ENCODE peak calls at places on chromosomes 12 and 14, in eight cellular contexts. Q, L, G, S, I, K, Z and J are unnamed samples.

GRCh38 chr12:111238075-111238734 is 130.7 kb downstream of the PHETA1 start:
- DNase-seq in Q (no peak), L (no peak), G (no peak), S (no peak), I (no peak), K (no peak), Z (no peak), J (no peak)

GRCh38 chr12:2893007-2893406 is 2.3 kb downstream of the TULP3 start:
- DNase-seq in Q (no peak), L (no peak), G (no peak), S (no peak), I (peak), K (no peak), Z (no peak), J (peak)

GRCh38 chr12:107801150-107801549 is 26.6 kb downstream of the ASCL4 start:
- DNase-seq in Q (no peak), L (no peak), G (no peak), S (no peak), I (no peak), K (no peak), Z (no peak), J (no peak)

GRCh38 chr12:119393685-119394084 is 59.2 kb downstream of the CCDC60 start:
- DNase-seq in Q (no peak), L (no peak), G (no peak), S (no peak), I (no peak), K (no peak), Z (no peak), J (no peak)

GRCh38 chr12:78887008-78887407 is 22.4 kb downstream of the SYT1 start:
- DNase-seq in Q (no peak), L (no peak), G (no peak), S (no peak), I (peak), K (no peak), Z (no peak), J (no peak)

GRCh38 chr12:49750027-49750977 is 8.9 kb downstream of the TMBIM6 start:
- DNase-seq in Q (no peak), L (no peak), G (no peak), S (peak), I (peak), K (no peak), Z (no peak), J (peak)

GRCh38 chr12:67698711-67699603 is 50.4 kb downstream of the DYRK2 start:
- DNase-seq in Q (no peak), L (no peak), G (peak), S (peak), I (no peak), K (no peak), Z (no peak), J (no peak)

GRCh38 chr12:89250213-89250612 is 102.1 kb downstream of the DUSP6 start:
- DNase-seq in Q (no peak), L (no peak), G (no peak), S (no peak), I (no peak), K (no peak), Z (no peak), J (no peak)

GRCh38 chr12:53381739-53382630 is 2.0 kb downstream of the SP1 start:
- DNase-seq in Q (peak), L (peak), G (peak), S (peak), I (peak), K (no peak), Z (peak), J (peak)

GRCh38 chr12:45166056-45166455 is 49.8 kb upstream of the ANO6 start:
- DNase-seq in Q (no peak), L (no peak), G (no peak), S (no peak), I (no peak), K (no peak), Z (no peak), J (no peak)

GRCh38 chr12:43579240-43579639 is 27.2 kb upstream of the ADAMTS20 start:
- DNase-seq in Q (no peak), L (no peak), G (no peak), S (no peak), I (no peak), K (no peak), Z (no peak), J (peak)

GRCh38 chr12:12441891-12442461 is 85.1 kb downstream of the BORCS5 start:
- DNase-seq in Q (no peak), L (no peak), G (no peak), S (no peak), I (no peak), K (no peak), Z (no peak), J (peak)

GRCh38 chr12:2959508-2960431 is 573 bp downstream of the TEAD4 start:
- DNase-seq in Q (no peak), L (peak), G (peak), S (no peak), I (peak), K (no peak), Z (peak), J (peak)

GRCh38 chr12:71216725-71217579 is 59.2 kb upstream of the TSPAN8 start:
- DNase-seq in Q (no peak), L (peak), G (peak), S (no peak), I (peak), K (no peak), Z (peak), J (peak)

GRCh38 chr14:33512201-33512600 is 438.7 kb downstream of the EGLN3 start:
- DNase-seq in Q (no peak), L (no peak), G (no peak), S (no peak), I (no peak), K (no peak), Z (no peak), J (no peak)

GRCh38 chr14:63938198-63939005 is 85.6 kb downstream of the SYNE2 start:
- DNase-seq in Q (no peak), L (no peak), G (no peak), S (no peak), I (no peak), K (no peak), Z (no peak), J (no peak)

GRCh38 chr14:53793790-53794560 is 162.7 kb downstream of the BMP4 start:
- DNase-seq in Q (no peak), L (peak), G (no peak), S (no peak), I (peak), K (peak), Z (no peak), J (no peak)

GRCh38 chr12:104966677-104967076 is 8.6 kb upstream of the SLC41A2 start:
- DNase-seq in Q (no peak), L (no peak), G (peak), S (no peak), I (no peak), K (no peak), Z (no peak), J (no peak)

GRCh38 chr14:21771671-21772070 is 98.1 kb upstream of the OR4E1 start:
- DNase-seq in Q (no peak), L (no peak), G (no peak), S (no peak), I (no peak), K (no peak), Z (no peak), J (no peak)

GRCh38 chr12:60148109-60148508 is 552.3 kb downstream of the SLC16A7 start:
- DNase-seq in Q (no peak), L (no peak), G (no peak), S (no peak), I (no peak), K (no peak), Z (no peak), J (peak)

GRCh38 chr12:51098611-51099010 is 15.2 kb upstream of the CSRNP2 start:
- DNase-seq in Q (no peak), L (no peak), G (no peak), S (no peak), I (no peak), K (no peak), Z (no peak), J (no peak)

GRCh38 chr12:110531741-110532333 is 29.7 kb downstream of the RAD9B start:
- DNase-seq in Q (no peak), L (no peak), G (peak), S (no peak), I (no peak), K (no peak), Z (no peak), J (no peak)

GRCh38 chr14:85131523-85131922 is 398.4 kb upstream of the FLRT2 start:
- DNase-seq in Q (no peak), L (no peak), G (no peak), S (no peak), I (no peak), K (no peak), Z (peak), J (peak)

GRCh38 chr12:69998922-69999321 is 173.9 kb downstream of the MYRFL start:
- DNase-seq in Q (no peak), L (no peak), G (no peak), S (no peak), I (no peak), K (no peak), Z (no peak), J (no peak)

GRCh38 chr14:99320105-99320572 is 48.1 kb upstream of the BCL11B start:
- DNase-seq in Q (no peak), L (peak), G (peak), S (peak), I (peak), K (no peak), Z (peak), J (peak)

GRCh38 chr14:88385212-88386101 is at the start of gene SPATA7:
- DNase-seq in Q (peak), L (peak), G (peak), S (peak), I (peak), K (peak), Z (peak), J (peak)

GRCh38 chr14:75279153-75279738 is 618 bp downstream of the FOS start:
- DNase-seq in Q (no peak), L (peak), G (no peak), S (no peak), I (no peak), K (peak), Z (peak), J (peak)

GRCh38 chr12:109714141-109714912 is 702 bp downstream of the FAM222A start:
- DNase-seq in Q (no peak), L (peak), G (peak), S (peak), I (peak), K (no peak), Z (peak), J (peak)

GRCh38 chr12:90111646-90112565 is 403.3 kb upstream of the ATP2B1 start:
- DNase-seq in Q (no peak), L (no peak), G (no peak), S (no peak), I (no peak), K (no peak), Z (peak), J (no peak)

GRCh38 chr12:127125607-127126259 is 1141.2 kb upstream of the TMEM132C start:
- DNase-seq in Q (no peak), L (peak), G (no peak), S (no peak), I (no peak), K (no peak), Z (no peak), J (peak)

GRCh38 chr12:4270670-4271432 is 2.7 kb upstream of the CCND2 start:
- DNase-seq in Q (no peak), L (peak), G (peak), S (no peak), I (no peak), K (no peak), Z (no peak), J (peak)

GRCh38 chr12:120905856-120906384 is 1.8 kb upstream of the SPPL3 start:
- DNase-seq in Q (no peak), L (no peak), G (no peak), S (no peak), I (no peak), K (no peak), Z (no peak), J (no peak)

GRCh38 chr12:120902846-120903381 is 1.2 kb downstream of the SPPL3 start:
- DNase-seq in Q (no peak), L (no peak), G (no peak), S (no peak), I (no peak), K (no peak), Z (no peak), J (no peak)

GRCh38 chr12:120901818-120902217 is 2.3 kb downstream of the SPPL3 start:
- DNase-seq in Q (no peak), L (no peak), G (no peak), S (no peak), I (no peak), K (no peak), Z (no peak), J (no peak)

GRCh38 chr12:120903818-120904773 is at the start of gene SPPL3:
- DNase-seq in Q (peak), L (peak), G (peak), S (peak), I (peak), K (peak), Z (peak), J (peak)

GRCh38 chr12:120903382-120903817 is 758 bp downstream of the SPPL3 start:
- DNase-seq in Q (peak), L (peak), G (no peak), S (peak), I (peak), K (peak), Z (peak), J (peak)
- H3K27ac ChIP-seq in Q (peak), L (peak), G (no peak), S (peak), I (peak), K (peak), Z (peak), J (peak)

GRCh38 chr12:80813820-80814219 is 97.1 kb downstream of the MYF5 start:
- DNase-seq in Q (no peak), L (no peak), G (no peak), S (no peak), I (no peak), K (no peak), Z (no peak), J (no peak)

GRCh38 chr12:80815351-80815750 is 98.6 kb downstream of the MYF5 start:
- DNase-seq in Q (no peak), L (no peak), G (no peak), S (no peak), I (no peak), K (no peak), Z (no peak), J (no peak)

GRCh38 chr12:80814453-80814852 is 97.7 kb downstream of the MYF5 start:
- DNase-seq in Q (no peak), L (no peak), G (no peak), S (no peak), I (no peak), K (no peak), Z (no peak), J (no peak)

GRCh38 chr12:80810874-80811273 is 94.2 kb downstream of the MYF5 start:
- DNase-seq in Q (no peak), L (no peak), G (no peak), S (no peak), I (no peak), K (no peak), Z (no peak), J (no peak)

GRCh38 chr12:80811957-80812708 is 95.4 kb downstream of the MYF5 start:
- DNase-seq in Q (no peak), L (no peak), G (peak), S (no peak), I (no peak), K (no peak), Z (no peak), J (no peak)
- H3K27ac ChIP-seq in Q (no peak), L (no peak), G (peak), S (no peak), I (no peak), K (no peak), Z (no peak), J (no peak)

DNA sequence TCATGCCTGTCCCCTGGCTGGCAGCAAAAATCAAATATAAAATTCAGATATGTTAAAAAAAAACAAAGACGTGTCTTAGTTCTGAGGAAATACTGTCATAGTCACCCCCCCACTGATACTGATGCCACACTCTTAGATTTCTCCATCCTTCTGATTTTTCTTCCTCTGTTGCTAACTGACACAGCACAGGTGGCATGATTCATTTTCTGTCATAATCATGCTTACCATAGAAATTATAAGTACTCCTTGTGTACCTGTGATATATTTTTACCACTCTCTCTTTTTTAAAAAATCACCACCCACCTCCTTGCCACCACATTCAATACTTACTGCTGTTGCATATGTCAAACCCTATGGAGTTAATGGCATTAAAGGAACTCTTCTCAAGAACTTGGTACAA is 209.2 kb downstream of the PPM1H start:
- DNase-seq in Q (no peak), L (no peak), G (no peak), S (no peak), I (no peak), K (no peak), Z (no peak), J (no peak)
- H3K27ac ChIP-seq in Q (no peak), L (no peak), G (no peak), S (no peak), I (no peak), K (no peak), Z (no peak), J (peak)

GRCh38 chr14:45135659-45136314 is at the start of gene FANCM:
- DNase-seq in Q (peak), L (peak), G (peak), S (peak), I (peak), K (peak), Z (peak), J (peak)

GRCh38 chr14:45133683-45134050 is 614 bp downstream of the FKBP3 start:
- DNase-seq in Q (no peak), L (no peak), G (no peak), S (no peak), I (no peak), K (no peak), Z (no peak), J (no peak)

GRCh38 chr14:45128963-45129629 is 5.2 kb downstream of the FKBP3 start:
- DNase-seq in Q (no peak), L (no peak), G (no peak), S (no peak), I (no peak), K (no peak), Z (no peak), J (no peak)

GRCh38 chr14:45135181-45135580 is 549 bp upstream of the FANCM start:
- DNase-seq in Q (no peak), L (no peak), G (no peak), S (no peak), I (no peak), K (no peak), Z (no peak), J (peak)

DNA sequence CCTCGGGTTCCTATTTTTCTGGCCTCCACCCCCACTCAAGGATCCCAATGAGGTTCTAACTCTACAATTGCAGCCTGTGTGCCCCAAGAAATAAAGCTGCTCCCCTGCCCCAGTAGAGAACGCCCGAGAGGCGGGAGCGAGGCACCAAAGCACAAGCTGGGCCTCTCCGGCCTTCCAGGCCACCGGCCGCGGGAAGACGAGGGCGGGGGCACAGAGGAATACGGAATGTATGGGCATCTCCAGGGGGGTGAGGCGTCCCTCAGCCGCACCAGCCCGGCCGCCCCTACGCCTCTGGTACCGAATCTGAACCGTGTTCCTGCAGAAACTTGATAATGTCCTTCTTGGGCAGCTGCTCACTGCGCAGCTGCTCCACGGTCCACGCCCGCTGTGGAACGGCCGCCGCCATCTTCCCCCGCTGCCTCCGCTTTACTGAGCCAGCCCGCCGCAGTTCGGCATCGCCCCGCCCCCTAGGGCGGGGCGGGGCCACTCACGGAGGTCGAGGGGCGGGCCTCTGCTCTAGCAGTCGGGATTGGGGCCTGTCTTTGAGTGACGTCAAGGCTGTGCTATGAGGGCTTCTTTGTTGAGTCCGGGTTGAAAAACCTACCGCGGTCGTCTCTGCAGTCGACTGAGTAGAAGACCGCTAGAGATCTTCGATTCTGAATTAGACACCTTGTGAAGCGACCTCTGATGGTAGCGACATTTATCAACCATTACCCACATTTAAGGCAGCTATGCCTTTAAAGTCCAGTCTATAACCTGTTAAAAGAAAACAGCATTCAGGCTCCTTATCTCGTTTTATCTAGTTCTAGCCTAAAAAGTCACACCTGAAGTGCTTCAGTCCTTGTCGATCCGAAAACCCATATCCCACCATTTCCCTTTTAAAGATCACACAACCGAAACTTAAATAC is at the start of gene FKBP3:
- DNase-seq in Q (peak), L (peak), G (peak), S (peak), I (peak), K (peak), Z (peak), J (peak)
- H3K27ac ChIP-seq in Q (peak), L (peak), G (peak), S (peak), I (peak), K (peak), Z (peak), J (peak)

DNA sequence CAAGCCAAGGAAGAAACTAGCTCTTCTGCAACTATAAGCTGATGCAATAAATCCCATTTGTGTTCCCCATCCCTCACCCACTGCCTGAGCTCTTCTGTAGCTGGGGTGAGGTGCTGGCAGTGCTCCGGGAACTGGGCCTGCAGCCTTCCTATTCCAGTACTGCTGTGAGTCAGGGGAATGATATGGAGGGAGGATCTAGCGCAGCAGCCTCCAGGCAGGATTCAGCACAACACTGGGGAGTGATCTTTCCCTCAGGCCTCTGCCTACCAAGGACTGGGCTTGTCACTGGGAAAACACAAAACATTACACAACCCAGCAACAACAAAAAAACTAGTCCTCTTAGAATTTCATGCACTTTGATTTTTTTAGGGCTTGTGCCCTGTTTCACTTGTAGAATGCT is 58.7 kb downstream of the ST8SIA1 start:
- DNase-seq in Q (no peak), L (peak), G (no peak), S (no peak), I (no peak), K (no peak), Z (peak), J (peak)
- H3K27ac ChIP-seq in Q (no peak), L (peak), G (no peak), S (no peak), I (no peak), K (peak), Z (peak), J (peak)

GRCh38 chr12:16385779-16386646 is 38.6 kb downstream of the MGST1 start:
- DNase-seq in Q (peak), L (peak), G (no peak), S (no peak), I (peak), K (no peak), Z (peak), J (peak)

GRCh38 chr12:16384732-16385131 is 37.3 kb downstream of the MGST1 start:
- DNase-seq in Q (no peak), L (no peak), G (no peak), S (no peak), I (no peak), K (no peak), Z (no peak), J (no peak)

GRCh38 chr12:16393126-16393525 is 45.7 kb downstream of the MGST1 start:
- DNase-seq in Q (no peak), L (no peak), G (no peak), S (no peak), I (no peak), K (no peak), Z (no peak), J (no peak)

GRCh38 chr12:16389594-16389993 is 42.1 kb downstream of the MGST1 start:
- DNase-seq in Q (no peak), L (no peak), G (no peak), S (peak), I (no peak), K (no peak), Z (no peak), J (peak)

GRCh38 chr12:16387919-16388318 is 40.5 kb downstream of the MGST1 start:
- DNase-seq in Q (no peak), L (no peak), G (no peak), S (no peak), I (no peak), K (no peak), Z (no peak), J (no peak)
- H3K27ac ChIP-seq in Q (no peak), L (no peak), G (no peak), S (no peak), I (no peak), K (no peak), Z (no peak), J (no peak)